ENCODE peak calls at places on chromosomes 11 and 22, in nine cellular contexts. One of them, this sample, is unnamed.

GRCh38 chr22:41574847-41575381 is 14.1 kb downstream of the CSDC2 start:
- DNase-seq in HEK293T: no peak
- DNase-seq in HuH-7.5: no peak
- DNase-seq in RWPE1: no peak
- DNase-seq in stimulated activated naive CD8-positive, alpha-beta T cell treated with anti-CD3 and anti-CD28 coated beads, Interleukin-15, amount 100 ng/mL, for 72 hours: no peak
- DNase-seq in IMR-90: peak
- DNase-seq in right atrium auricular region: peak
- DNase-seq in anterior cingulate cortex: peak
- DNase-seq in NCI-H345: no peak
- DNase-seq in this sample: no peak

GRCh38 chr11:66951927-66952337 is 6.3 kb downstream of the PC start:
- DNase-seq in HEK293T: no peak
- DNase-seq in HuH-7.5: no peak
- DNase-seq in RWPE1: no peak
- DNase-seq in stimulated activated naive CD8-positive, alpha-beta T cell treated with anti-CD3 and anti-CD28 coated beads, Interleukin-15, amount 100 ng/mL, for 72 hours: no peak
- DNase-seq in IMR-90: peak
- DNase-seq in right atrium auricular region: no peak
- DNase-seq in anterior cingulate cortex: no peak
- DNase-seq in NCI-H345: peak
- DNase-seq in this sample: peak

GRCh38 chr11:12242071-12242672 is 131.8 kb downstream of the MICAL2 start:
- DNase-seq in HEK293T: no peak
- DNase-seq in HuH-7.5: no peak
- DNase-seq in RWPE1: no peak
- DNase-seq in stimulated activated naive CD8-positive, alpha-beta T cell treated with anti-CD3 and anti-CD28 coated beads, Interleukin-15, amount 100 ng/mL, for 72 hours: peak
- DNase-seq in IMR-90: no peak
- DNase-seq in right atrium auricular region: no peak
- DNase-seq in anterior cingulate cortex: no peak
- DNase-seq in NCI-H345: peak
- DNase-seq in this sample: no peak

GRCh38 chr22:39144101-39144815 is 8.2 kb downstream of the CBX7 start:
- DNase-seq in HEK293T: no peak
- DNase-seq in HuH-7.5: no peak
- DNase-seq in RWPE1: no peak
- DNase-seq in stimulated activated naive CD8-positive, alpha-beta T cell treated with anti-CD3 and anti-CD28 coated beads, Interleukin-15, amount 100 ng/mL, for 72 hours: peak
- DNase-seq in IMR-90: peak
- DNase-seq in right atrium auricular region: no peak
- DNase-seq in anterior cingulate cortex: no peak
- DNase-seq in NCI-H345: no peak
- DNase-seq in this sample: no peak

GRCh38 chr11:64745219-64745522 is 1.2 kb upstream of the RASGRP2 start:
- DNase-seq in HEK293T: no peak
- DNase-seq in HuH-7.5: no peak
- DNase-seq in RWPE1: no peak
- DNase-seq in stimulated activated naive CD8-positive, alpha-beta T cell treated with anti-CD3 and anti-CD28 coated beads, Interleukin-15, amount 100 ng/mL, for 72 hours: peak
- DNase-seq in IMR-90: no peak
- DNase-seq in right atrium auricular region: peak
- DNase-seq in anterior cingulate cortex: no peak
- DNase-seq in NCI-H345: no peak
- DNase-seq in this sample: no peak

GRCh38 chr11:25309818-25310217 is 813.0 kb downstream of the LUZP2 start:
- DNase-seq in HEK293T: no peak
- DNase-seq in HuH-7.5: no peak
- DNase-seq in RWPE1: no peak
- DNase-seq in stimulated activated naive CD8-positive, alpha-beta T cell treated with anti-CD3 and anti-CD28 coated beads, Interleukin-15, amount 100 ng/mL, for 72 hours: no peak
- DNase-seq in IMR-90: no peak
- DNase-seq in right atrium auricular region: no peak
- DNase-seq in anterior cingulate cortex: no peak
- DNase-seq in NCI-H345: no peak
- DNase-seq in this sample: no peak

GRCh38 chr11:32118025-32118974 is 27.4 kb downstream of the RCN1 start:
- DNase-seq in HEK293T: no peak
- DNase-seq in HuH-7.5: no peak
- DNase-seq in RWPE1: no peak
- DNase-seq in stimulated activated naive CD8-positive, alpha-beta T cell treated with anti-CD3 and anti-CD28 coated beads, Interleukin-15, amount 100 ng/mL, for 72 hours: no peak
- DNase-seq in IMR-90: peak
- DNase-seq in right atrium auricular region: no peak
- DNase-seq in anterior cingulate cortex: no peak
- DNase-seq in NCI-H345: no peak
- DNase-seq in this sample: no peak

GRCh38 chr22:37824674-37825641 is 1.8 kb downstream of the GALR3 start:
- DNase-seq in HEK293T: no peak
- DNase-seq in HuH-7.5: no peak
- DNase-seq in RWPE1: no peak
- DNase-seq in stimulated activated naive CD8-positive, alpha-beta T cell treated with anti-CD3 and anti-CD28 coated beads, Interleukin-15, amount 100 ng/mL, for 72 hours: no peak
- DNase-seq in IMR-90: no peak
- DNase-seq in right atrium auricular region: no peak
- DNase-seq in anterior cingulate cortex: no peak
- DNase-seq in NCI-H345: no peak
- DNase-seq in this sample: no peak

GRCh38 chr11:128520206-128520885 is 67.0 kb downstream of the ETS1 start:
- DNase-seq in HEK293T: no peak
- DNase-seq in HuH-7.5: no peak
- DNase-seq in RWPE1: no peak
- DNase-seq in stimulated activated naive CD8-positive, alpha-beta T cell treated with anti-CD3 and anti-CD28 coated beads, Interleukin-15, amount 100 ng/mL, for 72 hours: no peak
- DNase-seq in IMR-90: no peak
- DNase-seq in right atrium auricular region: no peak
- DNase-seq in anterior cingulate cortex: no peak
- DNase-seq in NCI-H345: no peak
- DNase-seq in this sample: no peak

GRCh38 chr22:29956680-29957079 is 73.7 kb downstream of the MTMR3 start:
- DNase-seq in HEK293T: no peak
- DNase-seq in HuH-7.5: no peak
- DNase-seq in RWPE1: no peak
- DNase-seq in stimulated activated naive CD8-positive, alpha-beta T cell treated with anti-CD3 and anti-CD28 coated beads, Interleukin-15, amount 100 ng/mL, for 72 hours: no peak
- DNase-seq in IMR-90: peak
- DNase-seq in right atrium auricular region: no peak
- DNase-seq in anterior cingulate cortex: no peak
- DNase-seq in NCI-H345: no peak
- DNase-seq in this sample: no peak

GRCh38 chr11:3092603-3093141 is 35.4 kb upstream of the CARS1 start:
- DNase-seq in HEK293T: no peak
- DNase-seq in HuH-7.5: no peak
- DNase-seq in RWPE1: no peak
- DNase-seq in stimulated activated naive CD8-positive, alpha-beta T cell treated with anti-CD3 and anti-CD28 coated beads, Interleukin-15, amount 100 ng/mL, for 72 hours: no peak
- DNase-seq in IMR-90: no peak
- DNase-seq in right atrium auricular region: no peak
- DNase-seq in anterior cingulate cortex: no peak
- DNase-seq in NCI-H345: no peak
- DNase-seq in this sample: no peak

GRCh38 chr11:120835601-120836228 is 188.2 kb upstream of the TBCEL start:
- DNase-seq in HEK293T: no peak
- DNase-seq in HuH-7.5: no peak
- DNase-seq in RWPE1: no peak
- DNase-seq in stimulated activated naive CD8-positive, alpha-beta T cell treated with anti-CD3 and anti-CD28 coated beads, Interleukin-15, amount 100 ng/mL, for 72 hours: peak
- DNase-seq in IMR-90: peak
- DNase-seq in right atrium auricular region: no peak
- DNase-seq in anterior cingulate cortex: no peak
- DNase-seq in NCI-H345: no peak
- DNase-seq in this sample: no peak

GRCh38 chr11:132444891-132445290 is 1074.5 kb downstream of the NTM start:
- DNase-seq in HEK293T: no peak
- DNase-seq in HuH-7.5: no peak
- DNase-seq in RWPE1: no peak
- DNase-seq in stimulated activated naive CD8-positive, alpha-beta T cell treated with anti-CD3 and anti-CD28 coated beads, Interleukin-15, amount 100 ng/mL, for 72 hours: no peak
- DNase-seq in IMR-90: no peak
- DNase-seq in right atrium auricular region: no peak
- DNase-seq in anterior cingulate cortex: peak
- DNase-seq in NCI-H345: no peak
- DNase-seq in this sample: no peak

GRCh38 chr11:59173964-59174663 is 2.2 kb downstream of the DTX4 start:
- DNase-seq in HEK293T: no peak
- DNase-seq in HuH-7.5: peak
- DNase-seq in RWPE1: peak
- DNase-seq in stimulated activated naive CD8-positive, alpha-beta T cell treated with anti-CD3 and anti-CD28 coated beads, Interleukin-15, amount 100 ng/mL, for 72 hours: no peak
- DNase-seq in IMR-90: peak
- DNase-seq in right atrium auricular region: no peak
- DNase-seq in anterior cingulate cortex: no peak
- DNase-seq in NCI-H345: no peak
- DNase-seq in this sample: no peak

GRCh38 chr11:116225236-116225635 is 547.6 kb downstream of the BUD13 start:
- DNase-seq in HEK293T: no peak
- DNase-seq in HuH-7.5: no peak
- DNase-seq in RWPE1: no peak
- DNase-seq in stimulated activated naive CD8-positive, alpha-beta T cell treated with anti-CD3 and anti-CD28 coated beads, Interleukin-15, amount 100 ng/mL, for 72 hours: no peak
- DNase-seq in IMR-90: no peak
- DNase-seq in right atrium auricular region: no peak
- DNase-seq in anterior cingulate cortex: no peak
- DNase-seq in NCI-H345: peak
- DNase-seq in this sample: no peak

GRCh38 chr22:35601743-35602633 is 15.1 kb downstream of the MB start:
- DNase-seq in HEK293T: no peak
- DNase-seq in HuH-7.5: no peak
- DNase-seq in RWPE1: peak
- DNase-seq in stimulated activated naive CD8-positive, alpha-beta T cell treated with anti-CD3 and anti-CD28 coated beads, Interleukin-15, amount 100 ng/mL, for 72 hours: peak
- DNase-seq in IMR-90: peak
- DNase-seq in right atrium auricular region: no peak
- DNase-seq in anterior cingulate cortex: no peak
- DNase-seq in NCI-H345: no peak
- DNase-seq in this sample: no peak

GRCh38 chr11:109426442-109426841 is 4.5 kb downstream of the C11orf87 start:
- DNase-seq in HEK293T: no peak
- DNase-seq in HuH-7.5: no peak
- DNase-seq in RWPE1: no peak
- DNase-seq in stimulated activated naive CD8-positive, alpha-beta T cell treated with anti-CD3 and anti-CD28 coated beads, Interleukin-15, amount 100 ng/mL, for 72 hours: no peak
- DNase-seq in IMR-90: no peak
- DNase-seq in right atrium auricular region: no peak
- DNase-seq in anterior cingulate cortex: no peak
- DNase-seq in NCI-H345: peak
- DNase-seq in this sample: no peak

GRCh38 chr11:1705121-1706052 is 8.4 kb downstream of the KRTAP5-6 start:
- DNase-seq in HEK293T: no peak
- DNase-seq in HuH-7.5: no peak
- DNase-seq in RWPE1: no peak
- DNase-seq in stimulated activated naive CD8-positive, alpha-beta T cell treated with anti-CD3 and anti-CD28 coated beads, Interleukin-15, amount 100 ng/mL, for 72 hours: no peak
- DNase-seq in IMR-90: no peak
- DNase-seq in right atrium auricular region: no peak
- DNase-seq in anterior cingulate cortex: no peak
- DNase-seq in NCI-H345: no peak
- DNase-seq in this sample: no peak

GRCh38 chr11:43638717-43639116 is 41.8 kb upstream of the HSD17B12 start:
- DNase-seq in HEK293T: no peak
- DNase-seq in HuH-7.5: no peak
- DNase-seq in RWPE1: no peak
- DNase-seq in stimulated activated naive CD8-positive, alpha-beta T cell treated with anti-CD3 and anti-CD28 coated beads, Interleukin-15, amount 100 ng/mL, for 72 hours: no peak
- DNase-seq in IMR-90: no peak
- DNase-seq in right atrium auricular region: no peak
- DNase-seq in anterior cingulate cortex: no peak
- DNase-seq in NCI-H345: no peak
- DNase-seq in this sample: no peak

GRCh38 chr11:106990322-106990721 is 28.0 kb downstream of the GUCY1A2 start:
- DNase-seq in HEK293T: no peak
- DNase-seq in HuH-7.5: no peak
- DNase-seq in RWPE1: no peak
- DNase-seq in stimulated activated naive CD8-positive, alpha-beta T cell treated with anti-CD3 and anti-CD28 coated beads, Interleukin-15, amount 100 ng/mL, for 72 hours: no peak
- DNase-seq in IMR-90: no peak
- DNase-seq in right atrium auricular region: no peak
- DNase-seq in anterior cingulate cortex: peak
- DNase-seq in NCI-H345: no peak
- DNase-seq in this sample: no peak

GRCh38 chr11:6926208-6927029 is at the start of gene ZNF215:
- DNase-seq in HEK293T: peak
- DNase-seq in HuH-7.5: peak
- DNase-seq in RWPE1: peak
- DNase-seq in stimulated activated naive CD8-positive, alpha-beta T cell treated with anti-CD3 and anti-CD28 coated beads, Interleukin-15, amount 100 ng/mL, for 72 hours: peak
- DNase-seq in IMR-90: peak
- DNase-seq in right atrium auricular region: peak
- DNase-seq in anterior cingulate cortex: peak
- DNase-seq in NCI-H345: peak
- DNase-seq in this sample: peak

GRCh38 chr22:46942816-46943783 is 180.7 kb downstream of the TBC1D22A start:
- DNase-seq in HEK293T: no peak
- DNase-seq in HuH-7.5: no peak
- DNase-seq in RWPE1: no peak
- DNase-seq in stimulated activated naive CD8-positive, alpha-beta T cell treated with anti-CD3 and anti-CD28 coated beads, Interleukin-15, amount 100 ng/mL, for 72 hours: no peak
- DNase-seq in IMR-90: no peak
- DNase-seq in right atrium auricular region: peak
- DNase-seq in anterior cingulate cortex: no peak
- DNase-seq in NCI-H345: no peak
- DNase-seq in this sample: no peak

GRCh38 chr11:117490019-117490679 is 162.5 kb downstream of the CEP164 start:
- DNase-seq in HEK293T: no peak
- DNase-seq in HuH-7.5: no peak
- DNase-seq in RWPE1: no peak
- DNase-seq in stimulated activated naive CD8-positive, alpha-beta T cell treated with anti-CD3 and anti-CD28 coated beads, Interleukin-15, amount 100 ng/mL, for 72 hours: no peak
- DNase-seq in IMR-90: no peak
- DNase-seq in right atrium auricular region: no peak
- DNase-seq in anterior cingulate cortex: no peak
- DNase-seq in NCI-H345: no peak
- DNase-seq in this sample: no peak

GRCh38 chr11:92384807-92385206 is 160.2 kb downstream of the FAT3 start:
- DNase-seq in HEK293T: no peak
- DNase-seq in HuH-7.5: no peak
- DNase-seq in RWPE1: no peak
- DNase-seq in stimulated activated naive CD8-positive, alpha-beta T cell treated with anti-CD3 and anti-CD28 coated beads, Interleukin-15, amount 100 ng/mL, for 72 hours: no peak
- DNase-seq in IMR-90: no peak
- DNase-seq in right atrium auricular region: no peak
- DNase-seq in anterior cingulate cortex: no peak
- DNase-seq in NCI-H345: no peak
- DNase-seq in this sample: no peak

GRCh38 chr11:68832476-68833176 is 9.1 kb downstream of the CPT1A start:
- DNase-seq in HEK293T: no peak
- DNase-seq in HuH-7.5: no peak
- DNase-seq in RWPE1: no peak
- DNase-seq in stimulated activated naive CD8-positive, alpha-beta T cell treated with anti-CD3 and anti-CD28 coated beads, Interleukin-15, amount 100 ng/mL, for 72 hours: no peak
- DNase-seq in IMR-90: no peak
- DNase-seq in right atrium auricular region: no peak
- DNase-seq in anterior cingulate cortex: no peak
- DNase-seq in NCI-H345: no peak
- DNase-seq in this sample: no peak

GRCh38 chr11:48122246-48122645 is 94.4 kb upstream of the OR4B1 start:
- DNase-seq in HEK293T: no peak
- DNase-seq in HuH-7.5: no peak
- DNase-seq in RWPE1: no peak
- DNase-seq in stimulated activated naive CD8-positive, alpha-beta T cell treated with anti-CD3 and anti-CD28 coated beads, Interleukin-15, amount 100 ng/mL, for 72 hours: no peak
- DNase-seq in IMR-90: no peak
- DNase-seq in right atrium auricular region: peak
- DNase-seq in anterior cingulate cortex: no peak
- DNase-seq in NCI-H345: no peak
- DNase-seq in this sample: no peak

GRCh38 chr11:61460474-61460881 is 30.6 kb downstream of the SDHAF2 start:
- DNase-seq in HEK293T: no peak
- DNase-seq in HuH-7.5: no peak
- DNase-seq in RWPE1: no peak
- DNase-seq in stimulated activated naive CD8-positive, alpha-beta T cell treated with anti-CD3 and anti-CD28 coated beads, Interleukin-15, amount 100 ng/mL, for 72 hours: no peak
- DNase-seq in IMR-90: no peak
- DNase-seq in right atrium auricular region: no peak
- DNase-seq in anterior cingulate cortex: no peak
- DNase-seq in NCI-H345: peak
- DNase-seq in this sample: no peak

GRCh38 chr22:36818010-36818642 is 1.3 kb upstream of the PVALB start:
- DNase-seq in HEK293T: no peak
- DNase-seq in HuH-7.5: no peak
- DNase-seq in RWPE1: peak
- DNase-seq in stimulated activated naive CD8-positive, alpha-beta T cell treated with anti-CD3 and anti-CD28 coated beads, Interleukin-15, amount 100 ng/mL, for 72 hours: no peak
- DNase-seq in IMR-90: no peak
- DNase-seq in right atrium auricular region: no peak
- DNase-seq in anterior cingulate cortex: no peak
- DNase-seq in NCI-H345: no peak
- DNase-seq in this sample: no peak

GRCh38 chr22:38755911-38756532 is at the start of gene SUN2:
- DNase-seq in HEK293T: peak
- DNase-seq in HuH-7.5: peak
- DNase-seq in RWPE1: peak
- DNase-seq in stimulated activated naive CD8-positive, alpha-beta T cell treated with anti-CD3 and anti-CD28 coated beads, Interleukin-15, amount 100 ng/mL, for 72 hours: peak
- DNase-seq in IMR-90: peak
- DNase-seq in right atrium auricular region: peak
- DNase-seq in anterior cingulate cortex: peak
- DNase-seq in NCI-H345: peak
- DNase-seq in this sample: no peak

GRCh38 chr11:45930031-45930794 is 7.8 kb downstream of the LARGE2 start:
- DNase-seq in HEK293T: no peak
- DNase-seq in HuH-7.5: no peak
- DNase-seq in RWPE1: no peak
- DNase-seq in stimulated activated naive CD8-positive, alpha-beta T cell treated with anti-CD3 and anti-CD28 coated beads, Interleukin-15, amount 100 ng/mL, for 72 hours: no peak
- DNase-seq in IMR-90: no peak
- DNase-seq in right atrium auricular region: no peak
- DNase-seq in anterior cingulate cortex: no peak
- DNase-seq in NCI-H345: peak
- DNase-seq in this sample: peak

GRCh38 chr11:47797633-47798032 is 30.5 kb upstream of the FNBP4 start:
- DNase-seq in HEK293T: no peak
- DNase-seq in HuH-7.5: no peak
- DNase-seq in RWPE1: peak
- DNase-seq in stimulated activated naive CD8-positive, alpha-beta T cell treated with anti-CD3 and anti-CD28 coated beads, Interleukin-15, amount 100 ng/mL, for 72 hours: peak
- DNase-seq in IMR-90: peak
- DNase-seq in right atrium auricular region: no peak
- DNase-seq in anterior cingulate cortex: no peak
- DNase-seq in NCI-H345: no peak
- DNase-seq in this sample: no peak